ENCODE peak calls at places on chromosome 17, in eight cellular contexts. One of them, this sample, is unnamed.

GRCh38 chr17:48642059-48642842 is 16.1 kb upstream of the HOXB9 start:
- DNase-seq in NCI-H1436: no peak
- DNase-seq in MM.1S: no peak
- DNase-seq in fibroblast of pulmonary artery: no peak
- DNase-seq in activated CD4-positive, alpha-beta T cell treated with anti-CD3 and anti-CD28 coated beads, Interleukin-2, amount 10 ng/mL, durations not matched to agents 7 days and 5 days: no peak
- DNase-seq in prostate gland: no peak
- DNase-seq in activated B cell treated with CpG ODN at 0.5 μM for 24 hours: no peak
- DNase-seq in neural crest cell: no peak
- DNase-seq in this sample: no peak

GRCh38 chr17:49869038-49869374 is 21.1 kb upstream of the TAC4 start:
- DNase-seq in fibroblast of pulmonary artery: no peak
- DNase-seq in activated B cell treated with CpG ODN at 0.5 μM for 24 hours: no peak
- DNase-seq in neural crest cell: no peak
- DNase-seq in activated CD4-positive, alpha-beta T cell treated with anti-CD3 and anti-CD28 coated beads, Interleukin-2, amount 10 ng/mL, durations not matched to agents 7 days and 5 days: no peak
- DNase-seq in MM.1S: no peak
- DNase-seq in prostate gland: no peak
- DNase-seq in NCI-H1436: no peak
- DNase-seq in this sample: no peak

GRCh38 chr17:28142355-28142754 is 99.9 kb downstream of the NLK start:
- DNase-seq in MM.1S: no peak
- DNase-seq in activated B cell treated with CpG ODN at 0.5 μM for 24 hours: no peak
- DNase-seq in neural crest cell: no peak
- DNase-seq in prostate gland: no peak
- DNase-seq in fibroblast of pulmonary artery: no peak
- DNase-seq in activated CD4-positive, alpha-beta T cell treated with anti-CD3 and anti-CD28 coated beads, Interleukin-2, amount 10 ng/mL, durations not matched to agents 7 days and 5 days: no peak
- DNase-seq in NCI-H1436: no peak
- DNase-seq in this sample: no peak

GRCh38 chr17:80382956-80383355 is 32.0 kb upstream of the ENDOV start:
- DNase-seq in MM.1S: no peak
- DNase-seq in fibroblast of pulmonary artery: no peak
- DNase-seq in neural crest cell: no peak
- DNase-seq in prostate gland: no peak
- DNase-seq in NCI-H1436: no peak
- DNase-seq in activated CD4-positive, alpha-beta T cell treated with anti-CD3 and anti-CD28 coated beads, Interleukin-2, amount 10 ng/mL, durations not matched to agents 7 days and 5 days: no peak
- DNase-seq in activated B cell treated with CpG ODN at 0.5 μM for 24 hours: no peak
- DNase-seq in this sample: no peak

GRCh38 chr17:75526555-75527270 is 1.2 kb downstream of the LLGL2 start:
- DNase-seq in NCI-H1436: no peak
- DNase-seq in fibroblast of pulmonary artery: no peak
- DNase-seq in neural crest cell: no peak
- DNase-seq in activated B cell treated with CpG ODN at 0.5 μM for 24 hours: no peak
- DNase-seq in prostate gland: no peak
- DNase-seq in activated CD4-positive, alpha-beta T cell treated with anti-CD3 and anti-CD28 coated beads, Interleukin-2, amount 10 ng/mL, durations not matched to agents 7 days and 5 days: no peak
- DNase-seq in MM.1S: no peak
- DNase-seq in this sample: no peak

GRCh38 chr17:45172541-45173286 is 11.0 kb downstream of the HEXIM2 start:
- DNase-seq in neural crest cell: peak
- DNase-seq in MM.1S: peak
- DNase-seq in NCI-H1436: peak
- DNase-seq in activated CD4-positive, alpha-beta T cell treated with anti-CD3 and anti-CD28 coated beads, Interleukin-2, amount 10 ng/mL, durations not matched to agents 7 days and 5 days: peak
- DNase-seq in fibroblast of pulmonary artery: peak
- DNase-seq in activated B cell treated with CpG ODN at 0.5 μM for 24 hours: peak
- DNase-seq in prostate gland: peak
- DNase-seq in this sample: peak

GRCh38 chr17:63042443-63042842 is 76.4 kb downstream of the TANC2 start:
- DNase-seq in NCI-H1436: no peak
- DNase-seq in activated B cell treated with CpG ODN at 0.5 μM for 24 hours: no peak
- DNase-seq in prostate gland: no peak
- DNase-seq in MM.1S: no peak
- DNase-seq in activated CD4-positive, alpha-beta T cell treated with anti-CD3 and anti-CD28 coated beads, Interleukin-2, amount 10 ng/mL, durations not matched to agents 7 days and 5 days: no peak
- DNase-seq in neural crest cell: no peak
- DNase-seq in fibroblast of pulmonary artery: no peak
- DNase-seq in this sample: no peak

GRCh38 chr17:68288804-68289203 is 2.1 kb downstream of the SLC16A6 start:
- DNase-seq in NCI-H1436: no peak
- DNase-seq in MM.1S: no peak
- DNase-seq in fibroblast of pulmonary artery: no peak
- DNase-seq in neural crest cell: no peak
- DNase-seq in activated CD4-positive, alpha-beta T cell treated with anti-CD3 and anti-CD28 coated beads, Interleukin-2, amount 10 ng/mL, durations not matched to agents 7 days and 5 days: no peak
- DNase-seq in prostate gland: no peak
- DNase-seq in activated B cell treated with CpG ODN at 0.5 μM for 24 hours: no peak
- DNase-seq in this sample: no peak

GRCh38 chr17:6695051-6695450 is 18.1 kb downstream of the SLC13A5 start:
- DNase-seq in prostate gland: no peak
- DNase-seq in activated B cell treated with CpG ODN at 0.5 μM for 24 hours: no peak
- DNase-seq in neural crest cell: no peak
- DNase-seq in NCI-H1436: no peak
- DNase-seq in MM.1S: no peak
- DNase-seq in fibroblast of pulmonary artery: no peak
- DNase-seq in activated CD4-positive, alpha-beta T cell treated with anti-CD3 and anti-CD28 coated beads, Interleukin-2, amount 10 ng/mL, durations not matched to agents 7 days and 5 days: no peak
- DNase-seq in this sample: no peak

GRCh38 chr17:79619636-79620206 is 8.9 kb upstream of the RBFOX3 start:
- DNase-seq in NCI-H1436: no peak
- DNase-seq in fibroblast of pulmonary artery: no peak
- DNase-seq in neural crest cell: no peak
- DNase-seq in prostate gland: no peak
- DNase-seq in activated B cell treated with CpG ODN at 0.5 μM for 24 hours: no peak
- DNase-seq in activated CD4-positive, alpha-beta T cell treated with anti-CD3 and anti-CD28 coated beads, Interleukin-2, amount 10 ng/mL, durations not matched to agents 7 days and 5 days: no peak
- DNase-seq in MM.1S: no peak
- DNase-seq in this sample: no peak

GRCh38 chr17:28745052-28745776 is 1.4 kb downstream of the TRAF4 start:
- DNase-seq in neural crest cell: peak
- DNase-seq in prostate gland: peak
- DNase-seq in fibroblast of pulmonary artery: peak
- DNase-seq in activated CD4-positive, alpha-beta T cell treated with anti-CD3 and anti-CD28 coated beads, Interleukin-2, amount 10 ng/mL, durations not matched to agents 7 days and 5 days: peak
- DNase-seq in activated B cell treated with CpG ODN at 0.5 μM for 24 hours: no peak
- DNase-seq in MM.1S: peak
- DNase-seq in NCI-H1436: peak
- DNase-seq in this sample: no peak

GRCh38 chr17:82101301-82101715 is 3.3 kb upstream of the FASN start:
- DNase-seq in NCI-H1436: no peak
- DNase-seq in activated CD4-positive, alpha-beta T cell treated with anti-CD3 and anti-CD28 coated beads, Interleukin-2, amount 10 ng/mL, durations not matched to agents 7 days and 5 days: no peak
- DNase-seq in neural crest cell: no peak
- DNase-seq in activated B cell treated with CpG ODN at 0.5 μM for 24 hours: no peak
- DNase-seq in fibroblast of pulmonary artery: no peak
- DNase-seq in MM.1S: no peak
- DNase-seq in prostate gland: peak
- DNase-seq in this sample: no peak

GRCh38 chr17:35969558-35970442 is 11.5 kb downstream of the CCL16 start:
- DNase-seq in activated CD4-positive, alpha-beta T cell treated with anti-CD3 and anti-CD28 coated beads, Interleukin-2, amount 10 ng/mL, durations not matched to agents 7 days and 5 days: peak
- DNase-seq in MM.1S: peak
- DNase-seq in prostate gland: peak
- DNase-seq in neural crest cell: peak
- DNase-seq in NCI-H1436: peak
- DNase-seq in fibroblast of pulmonary artery: peak
- DNase-seq in activated B cell treated with CpG ODN at 0.5 μM for 24 hours: peak
- DNase-seq in this sample: peak

GRCh38 chr17:9644910-9645751 is at the start of gene USP43:
- DNase-seq in MM.1S: no peak
- DNase-seq in fibroblast of pulmonary artery: no peak
- DNase-seq in prostate gland: peak
- DNase-seq in NCI-H1436: peak
- DNase-seq in activated CD4-positive, alpha-beta T cell treated with anti-CD3 and anti-CD28 coated beads, Interleukin-2, amount 10 ng/mL, durations not matched to agents 7 days and 5 days: peak
- DNase-seq in activated B cell treated with CpG ODN at 0.5 μM for 24 hours: peak
- DNase-seq in neural crest cell: peak
- DNase-seq in this sample: no peak

GRCh38 chr17:4497101-4497824 is 1.4 kb upstream of the SPNS2 start:
- DNase-seq in neural crest cell: no peak
- DNase-seq in MM.1S: peak
- DNase-seq in prostate gland: no peak
- DNase-seq in NCI-H1436: no peak
- DNase-seq in activated CD4-positive, alpha-beta T cell treated with anti-CD3 and anti-CD28 coated beads, Interleukin-2, amount 10 ng/mL, durations not matched to agents 7 days and 5 days: no peak
- DNase-seq in activated B cell treated with CpG ODN at 0.5 μM for 24 hours: peak
- DNase-seq in fibroblast of pulmonary artery: no peak
- DNase-seq in this sample: no peak